ENCODE peak calls at places on chromosomes 5 and 9, in ten cellular contexts. V is fibroblast of the aortic adventitia, R is GM12865, F is IMR-90, J is spleen, S is fibroblast of mammary gland, K is ovary, W is A549, X is AG09319, G is AG10803. O is an unnamed sample.

GRCh38 chr5:171419663-171420428 is 399 bp downstream of the FGF18 start:
- DNase-seq in V (no peak), R (peak; percentile 33), F (peak; percentile 29), J (peak; percentile 69), S (peak; percentile 21), K (peak; percentile 26), W (peak; percentile 41), X (no peak), G (peak; percentile 32), O (peak; percentile 66)

GRCh38 chr5:7856855-7857254 is 5.9 kb upstream of the CFAP90 start:
- DNase-seq in V (peak; percentile 40), R (peak; percentile 35), F (peak; percentile 28), J (no peak), S (peak; percentile 51), K (no peak), W (no peak), X (no peak), G (peak; percentile 28), O (peak; percentile 34)

GRCh38 chr5:142222235-142222880 is 102.5 kb downstream of the SPRY4 start:
- DNase-seq in V (no peak), R (no peak), F (no peak), J (no peak), S (no peak), K (no peak), W (no peak), X (peak; percentile 76), G (no peak), O (no peak)

GRCh38 chr9:87713278-87713989 is 12.5 kb upstream of the CTSL start:
- DNase-seq in V (peak; percentile 98), R (no peak), F (peak; percentile 99), J (no peak), S (peak; percentile 100), K (peak; percentile 81), W (peak; percentile 89), X (peak; percentile 90), G (peak; percentile 99), O (no peak)

GRCh38 chr9:103483471-103484096 is 488.5 kb downstream of the CYLC2 start:
- DNase-seq in V (no peak), R (no peak), F (no peak), J (no peak), S (no peak), K (no peak), W (no peak), X (no peak), G (no peak), O (no peak)

GRCh38 chr9:7489018-7489417 is 310.6 kb downstream of the DMAC1 start:
- DNase-seq in V (no peak), R (no peak), F (no peak), J (no peak), S (peak; percentile 4), K (no peak), W (no peak), X (no peak), G (no peak), O (no peak)

GRCh38 chr9:113963914-113964739 is 88.0 kb downstream of the ZNF618 start:
- DNase-seq in V (peak; percentile 65), R (no peak), F (no peak), J (no peak), S (no peak), K (no peak), W (no peak), X (no peak), G (peak; percentile 42), O (no peak)

GRCh38 chr9:70422371-70423043 is 8.1 kb upstream of the KLF9 start:
- DNase-seq in V (no peak), R (no peak), F (no peak), J (no peak), S (no peak), K (no peak), W (no peak), X (no peak), G (no peak), O (no peak)

GRCh38 chr5:170497311-170498038 is 6.3 kb upstream of the KCNIP1 start:
- DNase-seq in V (no peak), R (no peak), F (peak; percentile 31), J (no peak), S (peak; percentile 30), K (no peak), W (no peak), X (no peak), G (no peak), O (no peak)

GRCh38 chr9:37788328-37788727 is 3.5 kb upstream of the EXOSC3 start:
- DNase-seq in V (no peak), R (no peak), F (no peak), J (no peak), S (no peak), K (no peak), W (no peak), X (no peak), G (no peak), O (no peak)

GRCh38 chr5:2038337-2039179 is 155.8 kb upstream of the IRX4 start:
- DNase-seq in V (peak; percentile 21), R (peak; percentile 57), F (peak; percentile 3), J (peak; percentile 91), S (peak; percentile 20), K (peak; percentile 73), W (peak; percentile 74), X (no peak), G (peak; percentile 30), O (peak; percentile 95)
- TF ChIP-seq CTCF in V (peak; percentile 64), R (peak; percentile 65), F (peak; percentile 59), J (peak; percentile 63), S (peak; percentile 43), K (peak; percentile 61), W (peak; percentile 95), X (peak; percentile 59), G (peak; percentile 57), O (peak; percentile 92)

DNA sequence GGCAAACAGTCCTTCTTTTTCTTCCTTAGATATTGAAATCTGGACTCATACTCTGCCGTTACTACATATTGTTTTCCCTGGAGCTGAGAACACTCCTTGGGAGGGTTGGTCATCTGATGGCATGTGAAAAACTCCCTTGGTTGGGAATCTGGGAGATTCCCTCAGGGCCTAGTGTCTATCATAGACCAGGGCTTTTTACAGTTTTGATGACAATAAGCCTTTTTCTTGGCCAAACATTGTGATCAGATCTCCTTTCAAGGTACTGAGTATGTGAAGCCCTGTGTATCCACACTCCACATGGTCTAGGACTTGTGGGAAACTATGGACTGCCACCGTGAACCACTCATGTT is 32.9 kb downstream of the TMEM252 start:
- DNase-seq in V (no peak), R (no peak), F (no peak), J (no peak), S (no peak), K (no peak), W (no peak), X (no peak), G (no peak), O (no peak)
- TF ChIP-seq CTCF in V (no peak), R (no peak), F (no peak), J (no peak), S (no peak), K (peak; percentile 14), W (peak; percentile 0), X (no peak), G (no peak), O (no peak)

DNA sequence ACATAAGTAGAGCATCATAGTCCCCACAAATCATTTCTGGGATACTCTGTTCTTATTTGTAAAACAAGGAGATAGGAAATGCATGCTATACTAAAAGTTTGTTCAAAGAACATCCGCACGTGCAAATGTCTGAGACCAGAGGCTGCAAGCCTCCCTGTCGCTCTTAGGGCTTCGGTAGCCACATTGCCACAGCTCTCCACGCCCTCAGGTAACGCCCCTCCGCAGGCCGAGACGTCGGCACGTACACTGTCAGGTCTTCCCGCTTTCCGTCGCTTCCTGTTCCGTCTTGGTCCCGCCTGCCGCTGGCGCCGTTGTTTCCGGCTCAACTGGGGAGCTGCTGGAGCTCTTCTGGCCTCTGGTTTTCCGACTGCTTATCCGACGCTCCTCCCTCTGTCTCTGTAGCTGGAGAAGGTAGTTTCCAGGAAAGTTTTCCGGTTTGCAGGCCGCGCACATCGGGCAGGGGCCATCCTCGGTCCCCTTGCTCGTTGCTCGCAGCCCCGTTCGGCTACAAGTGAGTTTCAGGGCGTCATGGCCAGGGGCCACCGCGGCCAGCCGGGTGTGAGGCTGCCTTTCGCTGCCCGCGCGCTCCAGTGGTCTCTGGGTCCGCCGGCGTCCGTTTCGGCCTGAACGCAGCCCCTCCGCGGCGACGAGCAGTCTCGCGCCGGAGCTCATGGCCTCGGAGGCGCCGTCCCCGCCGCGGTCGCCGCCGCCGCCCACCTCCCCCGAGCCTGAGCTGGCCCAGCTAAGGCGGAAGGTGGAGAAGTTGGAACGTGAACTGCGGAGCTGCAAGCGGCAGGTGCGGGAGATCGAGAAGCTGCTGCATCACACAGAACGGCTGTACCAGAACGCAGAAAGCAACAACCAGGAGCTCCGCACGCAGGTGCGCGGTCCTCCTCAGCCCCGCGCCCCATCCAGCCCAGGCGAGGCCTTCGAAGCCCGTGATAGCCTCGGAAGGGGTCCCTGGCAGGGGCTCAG is at the start of gene AGGF1:
- DNase-seq in V (peak; percentile 90), R (peak; percentile 96), F (peak; percentile 92), J (peak; percentile 98), S (peak; percentile 93), K (peak; percentile 87), W (peak; percentile 89), X (peak; percentile 75), G (peak; percentile 91), O (peak; percentile 94)
- TF ChIP-seq CTCF in V (no peak), R (no peak), F (no peak), J (no peak), S (no peak), K (no peak), W (no peak), X (no peak), G (no peak), O (no peak)

GRCh38 chr9:117411547-117411946 is 3.3 kb downstream of the ASTN2 start:
- DNase-seq in V (peak; percentile 0), R (peak; percentile 48), F (peak; percentile 6), J (no peak), S (peak; percentile 19), K (no peak), W (peak; percentile 50), X (no peak), G (peak; percentile 1), O (peak; percentile 56)
- TF ChIP-seq CTCF in V (peak; percentile 27), R (peak; percentile 54), F (peak; percentile 54), J (no peak), S (peak; percentile 60), K (no peak), W (peak; percentile 43), X (peak; percentile 40), G (peak; percentile 59), O (peak; percentile 50)